ENCODE peak calls at places on chromosomes 5 and 9, in five cellular contexts. N, L, G, O and U are unnamed samples.

GRCh38 chr5:82356808-82357671 is 78.9 kb upstream of the RPS23 start:
- DNase-seq in N (peak), L (no peak), G (peak), O (peak), U (peak)

GRCh38 chr5:179258001-179258921 is 87.0 kb downstream of the ADAMTS2 start:
- DNase-seq in N (no peak), L (no peak), G (peak), O (no peak), U (no peak)

GRCh38 chr5:132086277-132086794 is 12.7 kb downstream of the CSF2 start:
- DNase-seq in N (peak), L (no peak), G (peak), O (no peak), U (peak)

GRCh38 chr9:121895836-121896544 is 197.1 kb downstream of the TTLL11 start:
- DNase-seq in N (peak), L (no peak), G (peak), O (no peak), U (peak)

GRCh38 chr5:125326114-125326513 is 579.7 kb upstream of the ZNF608 start:
- DNase-seq in N (peak), L (no peak), G (no peak), O (no peak), U (peak)

GRCh38 chr5:50595199-50595598 is 71.2 kb upstream of the PARP8 start:
- DNase-seq in N (peak), L (no peak), G (no peak), O (no peak), U (no peak)

GRCh38 chr5:87390576-87391199 is 22.0 kb downstream of the CCNH start:
- DNase-seq in N (no peak), L (no peak), G (no peak), O (no peak), U (no peak)

GRCh38 chr9:81410201-81410600 is 279.1 kb downstream of the TLE1 start:
- DNase-seq in N (peak), L (no peak), G (no peak), O (no peak), U (peak)

GRCh38 chr5:56819027-56819881 is 3.9 kb downstream of the MAP3K1 start:
- DNase-seq in N (peak), L (no peak), G (no peak), O (no peak), U (no peak)

GRCh38 chr5:1107167-1108007 is 4.5 kb downstream of the SLC12A7 start:
- DNase-seq in N (no peak), L (no peak), G (no peak), O (peak), U (no peak)

GRCh38 chr9:103037508-103038477 is 42.7 kb downstream of the CYLC2 start:
- DNase-seq in N (no peak), L (no peak), G (no peak), O (no peak), U (peak)

GRCh38 chr9:36064448-36065037 is 27.8 kb downstream of the RECK start:
- DNase-seq in N (no peak), L (no peak), G (no peak), O (no peak), U (no peak)